ENCODE peak calls at places on chromosomes 16 and 17, in nine cellular contexts. F is CD8-positive, alpha-beta T cell; J is left lung; X is cardiac muscle cell; Z is uterus; K is body of pancreas; O is heart left ventricle; I is tibial nerve; E is H7. M is an unnamed sample.

GRCh38 chr16:19583665-19584300 is 28.3 kb downstream of the VPS35L start:
- DNase-seq in F (no peak), J (no peak), X (peak; percentile 72), Z (no peak), K (peak; percentile 37), O (no peak), I (no peak), E (peak; percentile 54), M (peak; percentile 33)

GRCh38 chr17:2484876-2485275 is 26.8 kb downstream of the METTL16 start:
- DNase-seq in F (no peak), J (no peak), X (no peak), Z (no peak), K (no peak), O (no peak), I (no peak), E (no peak), M (no peak)

GRCh38 chr16:50310308-50311133 is 44.2 kb downstream of the ADCY7 start:
- DNase-seq in F (no peak), J (no peak), X (no peak), Z (no peak), K (peak; percentile 5), O (no peak), I (no peak), E (peak; percentile 70), M (no peak)

GRCh38 chr17:63483655-63484575 is 7.1 kb downstream of the ACE start:
- DNase-seq in F (no peak), J (no peak), X (no peak), Z (no peak), K (no peak), O (no peak), I (no peak), E (no peak), M (no peak)

GRCh38 chr16:67760206-67760605 is 41.1 kb upstream of the GFOD2 start:
- DNase-seq in F (no peak), J (no peak), X (no peak), Z (no peak), K (no peak), O (no peak), I (no peak), E (no peak), M (no peak)

GRCh38 chr16:23650674-23651073 is 9.4 kb downstream of the DCTN5 start:
- DNase-seq in F (no peak), J (no peak), X (no peak), Z (no peak), K (no peak), O (no peak), I (no peak), E (no peak), M (no peak)

GRCh38 chr17:32226881-32227280 is 38.8 kb upstream of the RHBDL3 start:
- DNase-seq in F (no peak), J (no peak), X (no peak), Z (no peak), K (no peak), O (no peak), I (no peak), E (peak; percentile 18), M (no peak)

GRCh38 chr17:17132746-17133145 is 73.4 kb downstream of the PLD6 start:
- DNase-seq in F (no peak), J (no peak), X (no peak), Z (no peak), K (no peak), O (no peak), I (no peak), E (no peak), M (no peak)

GRCh38 chr17:10612957-10613744 is 44.0 kb downstream of the MYH3 start:
- DNase-seq in F (no peak), J (no peak), X (peak; percentile 35), Z (no peak), K (no peak), O (no peak), I (no peak), E (no peak), M (no peak)

GRCh38 chr16:12649356-12649755 is 154.3 kb downstream of the CPPED1 start:
- DNase-seq in F (no peak), J (no peak), X (no peak), Z (no peak), K (no peak), O (no peak), I (no peak), E (no peak), M (no peak)

GRCh38 chr17:80281516-80281915 is 20.9 kb downstream of the RNF213 start:
- DNase-seq in F (no peak), J (no peak), X (no peak), Z (no peak), K (no peak), O (no peak), I (no peak), E (no peak), M (no peak)

GRCh38 chr17:12830692-12831363 is 41.5 kb downstream of the ARHGAP44 start:
- DNase-seq in F (no peak), J (no peak), X (no peak), Z (no peak), K (no peak), O (no peak), I (no peak), E (no peak), M (no peak)

GRCh38 chr17:81109957-81110356 is 55.4 kb upstream of the PVALEF start:
- DNase-seq in F (no peak), J (no peak), X (peak; percentile 26), Z (no peak), K (no peak), O (no peak), I (no peak), E (peak; percentile 69), M (no peak)

GRCh38 chr16:59470556-59470955 is 736.4 kb upstream of the GOT2 start:
- DNase-seq in F (no peak), J (no peak), X (no peak), Z (no peak), K (no peak), O (no peak), I (no peak), E (no peak), M (no peak)

GRCh38 chr17:2421315-2422147 is 20.7 kb upstream of the MNT start:
- DNase-seq in F (no peak), J (no peak), X (no peak), Z (no peak), K (peak; percentile 52), O (no peak), I (no peak), E (no peak), M (no peak)

DNA sequence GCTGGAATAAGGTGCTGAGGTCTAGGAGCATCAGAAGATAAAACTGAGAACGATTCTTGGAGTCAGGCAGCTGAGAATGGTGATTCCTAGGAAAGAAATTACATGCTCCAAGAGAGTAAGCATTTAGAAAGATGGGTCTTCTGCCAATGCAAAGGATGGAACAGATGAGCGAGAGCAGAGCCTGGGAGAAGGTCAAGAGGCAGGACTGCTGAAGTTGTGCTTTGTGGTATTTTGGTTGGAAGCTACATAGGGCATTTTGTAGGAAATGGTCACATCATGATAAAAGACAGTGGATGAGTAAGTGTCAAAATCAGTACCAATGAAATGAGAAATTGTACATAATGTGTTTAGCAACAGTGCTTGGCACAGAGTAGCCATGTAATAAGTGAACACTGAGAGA is 1.4 kb upstream of the CRYM start:
- DNase-seq in F (no peak), J (no peak), X (no peak), Z (no peak), K (no peak), O (no peak), I (no peak), E (no peak), M (no peak)
- H3K27me3 ChIP-seq in F (peaks cover 18% of the 10 kb centered on the region), J (peaks cover 98% of the 10 kb centered on the region), X (peaks cover 52% of the 10 kb centered on the region), Z (no peaks in the 10 kb centered on the region), K (peaks cover 10% of the 10 kb centered on the region), O (peaks cover 19% of the 10 kb centered on the region), I (peaks cover under 1% of the 10 kb centered on the region), E (peaks cover 9% of the 10 kb centered on the region), M (peaks cover 1% of the 10 kb centered on the region)

GRCh38 chr17:40320771-40321501 is 12.0 kb downstream of the RARA start:
- DNase-seq in F (no peak), J (peak; percentile 77), X (peak; percentile 64), Z (peak; percentile 88), K (no peak), O (peak; percentile 81), I (peak; percentile 44), E (peak; percentile 48), M (no peak)
- H3K4me3 ChIP-seq in F (peak overlapping the region; percentile 91), J (peak overlapping the region; percentile 16), X (no peak overlapping the region), Z (peak overlapping the region; percentile 8), K (no peak overlapping the region), O (peak overlapping the region; percentile 81), I (peak overlapping the region; percentile 65), E (no peak overlapping the region), M (no peak overlapping the region)

GRCh38 chr17:7222093-7222971 is 2.6 kb downstream of the ACADVL start:
- DNase-seq in F (no peak), J (no peak), X (no peak), Z (peak; percentile 25), K (no peak), O (no peak), I (no peak), E (no peak), M (no peak)

GRCh38 chr17:7224110-7224509 is 4.4 kb downstream of the ACADVL start:
- DNase-seq in F (no peak), J (no peak), X (no peak), Z (no peak), K (no peak), O (peak; percentile 24), I (no peak), E (no peak), M (no peak)

GRCh38 chr17:7223375-7223774 is 3.6 kb downstream of the ACADVL start:
- DNase-seq in F (no peak), J (no peak), X (no peak), Z (no peak), K (no peak), O (no peak), I (no peak), E (no peak), M (no peak)

GRCh38 chr17:7221281-7222092 is 1.7 kb downstream of the ACADVL start:
- DNase-seq in F (no peak), J (no peak), X (no peak), Z (peak; percentile 18), K (no peak), O (no peak), I (no peak), E (no peak), M (no peak)

DNA sequence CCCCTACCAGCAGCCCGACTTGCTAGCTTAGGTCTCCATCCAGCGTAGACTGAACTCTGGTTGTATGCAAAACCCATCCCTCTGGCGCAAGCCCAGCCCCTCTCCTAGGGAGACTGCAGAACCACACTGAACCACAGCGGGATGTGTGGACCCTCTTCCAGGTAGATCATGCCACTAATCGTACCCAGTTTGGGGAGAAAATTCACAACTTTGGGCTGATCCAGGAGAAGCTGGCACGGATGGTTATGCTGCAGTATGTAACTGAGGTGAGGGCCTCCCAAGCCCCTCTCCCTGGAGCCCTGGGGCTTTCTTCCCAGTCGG is 3.2 kb downstream of the ACADVL start:
- DNase-seq in F (no peak), J (no peak), X (no peak), Z (no peak), K (no peak), O (no peak), I (no peak), E (no peak), M (no peak)
- H3K36me3 ChIP-seq in F (peaks cover 23% of the 10 kb centered on the region), J (no peaks in the 10 kb centered on the region), X (peaks cover 55% of the 10 kb centered on the region), Z (no peaks in the 10 kb centered on the region), K (peaks cover 21% of the 10 kb centered on the region), O (peaks cover 70% of the 10 kb centered on the region), I (peaks cover 18% of the 10 kb centered on the region), E (peaks cover 40% of the 10 kb centered on the region), M (peaks cover 47% of the 10 kb centered on the region)

DNA sequence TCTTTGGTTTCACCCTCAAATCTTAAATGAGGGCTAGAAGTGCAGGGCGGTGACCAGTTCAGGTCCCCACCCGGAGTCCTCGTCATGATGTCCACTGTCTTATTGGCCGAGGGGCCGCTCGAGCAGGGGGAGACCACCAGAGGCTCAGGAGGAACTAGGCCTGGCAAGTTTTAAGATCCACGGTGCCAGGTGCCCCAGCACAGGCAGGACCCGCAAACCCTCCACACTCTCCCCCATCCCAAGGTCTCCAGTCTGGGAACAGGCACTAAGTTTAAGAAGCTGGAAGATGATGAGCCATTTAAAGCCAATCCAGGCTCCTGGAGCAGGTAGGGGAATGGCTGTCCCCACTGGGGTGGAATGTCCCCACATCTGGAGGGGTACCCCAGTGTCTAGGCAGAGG is 4.1 kb downstream of the DLX3 start:
- DNase-seq in F (no peak), J (no peak), X (no peak), Z (no peak), K (no peak), O (no peak), I (no peak), E (peak; percentile 24), M (no peak)
- H3K27me3 ChIP-seq in F (peaks cover 22% of the 10 kb centered on the region), J (peaks cover 97% of the 10 kb centered on the region), X (peaks cover 99% of the 10 kb centered on the region), Z (peaks cover 40% of the 10 kb centered on the region), K (peaks cover 18% of the 10 kb centered on the region), O (peaks cover 92% of the 10 kb centered on the region), I (no peaks in the 10 kb centered on the region), E (peaks cover 94% of the 10 kb centered on the region), M (peaks cover 62% of the 10 kb centered on the region)